ENCODE peak calls at places on chromosomes 12 and 14, in four cellular contexts. One of them, this sample, is unnamed.

GRCh38 chr12:7637641-7638040 is 28.1 kb downstream of the APOBEC1 start:
- DNase-seq in posterior cingulate gyrus: no peak
- DNase-seq in neural crest cell: no peak
- DNase-seq in iPS-NIHi11: peak; percentile 7
- DNase-seq in this sample: peak; percentile 70

GRCh38 chr14:100339757-100340453 is 16.8 kb downstream of the SLC25A47 start:
- DNase-seq in posterior cingulate gyrus: peak; percentile 46
- DNase-seq in neural crest cell: no peak
- DNase-seq in iPS-NIHi11: no peak
- DNase-seq in this sample: no peak

GRCh38 chr12:82708056-82708455 is 21.4 kb downstream of the TMTC2 start:
- DNase-seq in posterior cingulate gyrus: no peak
- DNase-seq in neural crest cell: no peak
- DNase-seq in iPS-NIHi11: peak; percentile 4
- DNase-seq in this sample: no peak

GRCh38 chr14:103141117-103141796 is 18.0 kb downstream of the TNFAIP2 start:
- DNase-seq in posterior cingulate gyrus: no peak
- DNase-seq in neural crest cell: no peak
- DNase-seq in iPS-NIHi11: peak; percentile 87
- DNase-seq in this sample: no peak

GRCh38 chr12:111448831-111449790 is 43.4 kb downstream of the SH2B3 start:
- DNase-seq in posterior cingulate gyrus: no peak
- DNase-seq in neural crest cell: no peak
- DNase-seq in iPS-NIHi11: no peak
- DNase-seq in this sample: no peak

GRCh38 chr14:69355955-69356321 is 42.2 kb downstream of the ERH start:
- DNase-seq in posterior cingulate gyrus: no peak
- DNase-seq in neural crest cell: no peak
- DNase-seq in iPS-NIHi11: no peak
- DNase-seq in this sample: no peak

GRCh38 chr12:52884526-52885293 is 20.2 kb downstream of the KRT8 start:
- DNase-seq in posterior cingulate gyrus: peak; percentile 95
- DNase-seq in neural crest cell: peak; percentile 90
- DNase-seq in iPS-NIHi11: peak; percentile 89
- DNase-seq in this sample: peak; percentile 81

GRCh38 chr12:96167492-96167891 is 26.7 kb upstream of the ELK3 start:
- DNase-seq in posterior cingulate gyrus: no peak
- DNase-seq in neural crest cell: no peak
- DNase-seq in iPS-NIHi11: no peak
- DNase-seq in this sample: no peak

GRCh38 chr12:3101309-3102022 is 24.3 kb downstream of the TSPAN9 start:
- DNase-seq in posterior cingulate gyrus: peak; percentile 67
- DNase-seq in neural crest cell: no peak
- DNase-seq in iPS-NIHi11: no peak
- DNase-seq in this sample: no peak

GRCh38 chr12:110222433-110222832 is 58.6 kb upstream of the ATP2A2 start:
- DNase-seq in posterior cingulate gyrus: no peak
- DNase-seq in neural crest cell: no peak
- DNase-seq in iPS-NIHi11: no peak
- DNase-seq in this sample: no peak

GRCh38 chr14:106459971-106460730 is 933.8 kb downstream of the TMEM121 start:
- DNase-seq in posterior cingulate gyrus: no peak
- DNase-seq in neural crest cell: no peak
- DNase-seq in iPS-NIHi11: peak; percentile 25
- DNase-seq in this sample: no peak

GRCh38 chr14:22849212-22849819 is 12.9 kb downstream of the MMP14 start:
- DNase-seq in posterior cingulate gyrus: peak; percentile 82
- DNase-seq in neural crest cell: no peak
- DNase-seq in iPS-NIHi11: no peak
- DNase-seq in this sample: no peak

GRCh38 chr12:45369065-45369464 is 153.2 kb downstream of the ANO6 start:
- DNase-seq in posterior cingulate gyrus: no peak
- DNase-seq in neural crest cell: no peak
- DNase-seq in iPS-NIHi11: no peak
- DNase-seq in this sample: no peak

GRCh38 chr12:3294481-3294911 is 196.5 kb upstream of the PRMT8 start:
- DNase-seq in posterior cingulate gyrus: no peak
- DNase-seq in neural crest cell: no peak
- DNase-seq in iPS-NIHi11: no peak
- DNase-seq in this sample: no peak

GRCh38 chr14:92316937-92317336 is 6.0 kb upstream of the SLC24A4 start:
- DNase-seq in posterior cingulate gyrus: no peak
- DNase-seq in neural crest cell: no peak
- DNase-seq in iPS-NIHi11: peak; percentile 34
- DNase-seq in this sample: no peak

GRCh38 chr12:81330480-81330879 is 252.6 kb downstream of the ACSS3 start:
- DNase-seq in posterior cingulate gyrus: no peak
- DNase-seq in neural crest cell: no peak
- DNase-seq in iPS-NIHi11: no peak
- DNase-seq in this sample: no peak

GRCh38 chr14:34926552-34926951 is 51.4 kb upstream of the BAZ1A start:
- DNase-seq in posterior cingulate gyrus: no peak
- DNase-seq in neural crest cell: no peak
- DNase-seq in iPS-NIHi11: no peak
- DNase-seq in this sample: no peak

GRCh38 chr12:108305520-108305919 is 33.6 kb downstream of the CMKLR1 start:
- DNase-seq in posterior cingulate gyrus: peak; percentile 97
- DNase-seq in neural crest cell: no peak
- DNase-seq in iPS-NIHi11: no peak
- DNase-seq in this sample: no peak

GRCh38 chr12:67766370-67766769 is 117.8 kb downstream of the DYRK2 start:
- DNase-seq in posterior cingulate gyrus: no peak
- DNase-seq in neural crest cell: no peak
- DNase-seq in iPS-NIHi11: no peak
- DNase-seq in this sample: no peak

GRCh38 chr14:54148251-54148650 is 191.6 kb upstream of the BMP4 start:
- DNase-seq in posterior cingulate gyrus: no peak
- DNase-seq in neural crest cell: no peak
- DNase-seq in iPS-NIHi11: no peak
- DNase-seq in this sample: no peak

GRCh38 chr14:104749958-104750529 is 2.9 kb upstream of the SIVA1 start:
- DNase-seq in posterior cingulate gyrus: no peak
- DNase-seq in neural crest cell: no peak
- DNase-seq in iPS-NIHi11: no peak
- DNase-seq in this sample: no peak

GRCh38 chr12:89873745-89874144 is 165.1 kb upstream of the ATP2B1 start:
- DNase-seq in posterior cingulate gyrus: peak; percentile 59
- DNase-seq in neural crest cell: no peak
- DNase-seq in iPS-NIHi11: no peak
- DNase-seq in this sample: no peak

GRCh38 chr12:52390739-52391617 is 5.5 kb upstream of the KRT84 start:
- DNase-seq in posterior cingulate gyrus: peak; percentile 78
- DNase-seq in neural crest cell: peak; percentile 23
- DNase-seq in iPS-NIHi11: peak; percentile 59
- DNase-seq in this sample: peak; percentile 34

GRCh38 chr12:57540998-57541397 is 6.0 kb downstream of the DCTN2 start:
- DNase-seq in posterior cingulate gyrus: no peak
- DNase-seq in neural crest cell: no peak
- DNase-seq in iPS-NIHi11: no peak
- DNase-seq in this sample: no peak

GRCh38 chr14:99737956-99738667 is 54.0 kb downstream of the CYP46A1 start:
- DNase-seq in posterior cingulate gyrus: peak; percentile 68
- DNase-seq in neural crest cell: no peak
- DNase-seq in iPS-NIHi11: no peak
- DNase-seq in this sample: no peak

GRCh38 chr14:86055512-86055911 is 525.6 kb downstream of the FLRT2 start:
- DNase-seq in posterior cingulate gyrus: no peak
- DNase-seq in neural crest cell: no peak
- DNase-seq in iPS-NIHi11: no peak
- DNase-seq in this sample: peak; percentile 24

GRCh38 chr14:35419429-35419841 is 14.9 kb upstream of the NFKBIA start:
- DNase-seq in posterior cingulate gyrus: no peak
- DNase-seq in neural crest cell: no peak
- DNase-seq in iPS-NIHi11: no peak
- DNase-seq in this sample: no peak

GRCh38 chr14:69789118-69789640 is 7.9 kb downstream of the SLC10A1 start:
- DNase-seq in posterior cingulate gyrus: no peak
- DNase-seq in neural crest cell: no peak
- DNase-seq in iPS-NIHi11: no peak
- DNase-seq in this sample: no peak

This sample was measured in NCI-H526.